ENCODE peak calls at places on chromosomes 5 and 9, in ten cellular contexts. W is transverse colon, T is left lung, D is right cardiac atrium, Y is H7, X is fibroblast of the aortic adventitia, V is uterus, E is kidney, J is AG04449, B is GM12865. G is an unnamed sample.

GRCh38 chr9:75593920-75594319 is 296.6 kb upstream of the PCSK5 start:
- DNase-seq in W (no peak), T (no peak), D (no peak), Y (no peak), X (no peak), V (no peak), E (no peak), J (no peak), B (no peak), G (no peak)

GRCh38 chr5:162068412-162068811 is 839 bp downstream of the GABRG2 start:
- DNase-seq in W (no peak), T (no peak), D (peak), Y (peak), X (no peak), V (no peak), E (peak), J (no peak), B (peak), G (peak)

GRCh38 chr5:143233020-143233419 is 170.5 kb downstream of the NR3C1 start:
- DNase-seq in W (no peak), T (no peak), D (peak), Y (no peak), X (peak), V (no peak), E (no peak), J (no peak), B (no peak), G (peak)

GRCh38 chr9:1005043-1005667 is 28.7 kb downstream of the DMRT3 start:
- DNase-seq in W (no peak), T (no peak), D (no peak), Y (peak), X (peak), V (no peak), E (no peak), J (peak), B (peak), G (peak)

GRCh38 chr5:523658-524441 is 399 bp downstream of the SLC9A3 start:
- DNase-seq in W (no peak), T (peak), D (no peak), Y (peak), X (no peak), V (no peak), E (no peak), J (no peak), B (no peak), G (no peak)

GRCh38 chr9:81855538-81855937 is 72.7 kb upstream of the SPATA31D4 start:
- DNase-seq in W (no peak), T (no peak), D (no peak), Y (no peak), X (peak), V (no peak), E (no peak), J (peak), B (no peak), G (peak)

GRCh38 chr5:109195667-109196066 is 214.1 kb downstream of the PJA2 start:
- DNase-seq in W (no peak), T (no peak), D (no peak), Y (no peak), X (no peak), V (no peak), E (no peak), J (no peak), B (no peak), G (no peak)

GRCh38 chr9:123999668-124000067 is 11.9 kb upstream of the LHX2 start:
- DNase-seq in W (no peak), T (no peak), D (no peak), Y (peak), X (no peak), V (no peak), E (no peak), J (no peak), B (no peak), G (no peak)

GRCh38 chr5:73820321-73820720 is 194.3 kb downstream of the ARHGEF28 start:
- DNase-seq in W (peak), T (no peak), D (no peak), Y (no peak), X (no peak), V (no peak), E (no peak), J (no peak), B (no peak), G (peak)

GRCh38 chr9:128114326-128115186 is 13.0 kb downstream of the PTGES2 start:
- DNase-seq in W (peak), T (peak), D (peak), Y (peak), X (no peak), V (peak), E (peak), J (no peak), B (no peak), G (no peak)

GRCh38 chr5:143055596-143056330 is 285.6 kb downstream of the ARHGAP26 start:
- DNase-seq in W (no peak), T (no peak), D (no peak), Y (no peak), X (no peak), V (no peak), E (no peak), J (no peak), B (peak), G (peak)

GRCh38 chr9:38046669-38047300 is 22.2 kb downstream of the SHB start:
- DNase-seq in W (peak), T (no peak), D (no peak), Y (peak), X (peak), V (no peak), E (peak), J (peak), B (no peak), G (no peak)

GRCh38 chr9:97478301-97478981 is 23.0 kb upstream of the TMOD1 start:
- DNase-seq in W (no peak), T (no peak), D (no peak), Y (no peak), X (no peak), V (no peak), E (no peak), J (no peak), B (no peak), G (no peak)

GRCh38 chr5:81006955-81007636 is 46.9 kb downstream of the RASGRF2 start:
- DNase-seq in W (no peak), T (no peak), D (no peak), Y (no peak), X (no peak), V (no peak), E (no peak), J (no peak), B (no peak), G (no peak)

GRCh38 chr5:33936004-33936380 is 194 bp upstream of the RXFP3 start:
- DNase-seq in W (peak), T (peak), D (peak), Y (peak), X (peak), V (peak), E (peak), J (no peak), B (peak), G (peak)

GRCh38 chr9:137879566-137880150 is 2.1 kb downstream of the CACNA1B start:
- DNase-seq in W (no peak), T (no peak), D (no peak), Y (no peak), X (no peak), V (no peak), E (no peak), J (no peak), B (no peak), G (no peak)

GRCh38 chr5:56987171-56987570 is 35.2 kb upstream of the MIER3 start:
- DNase-seq in W (no peak), T (no peak), D (no peak), Y (no peak), X (no peak), V (no peak), E (no peak), J (no peak), B (no peak), G (no peak)

GRCh38 chr5:61525573-61526142 is 193.6 kb downstream of the ZSWIM6 start:
- DNase-seq in W (no peak), T (no peak), D (no peak), Y (no peak), X (no peak), V (no peak), E (no peak), J (no peak), B (no peak), G (no peak)

GRCh38 chr5:6715758-6716633 is 2.8 kb downstream of the TENT4A start:
- DNase-seq in W (no peak), T (no peak), D (no peak), Y (peak), X (no peak), V (no peak), E (no peak), J (no peak), B (no peak), G (no peak)

GRCh38 chr9:125845271-125845808 is 98.2 kb downstream of the PBX3 start:
- DNase-seq in W (no peak), T (no peak), D (no peak), Y (no peak), X (no peak), V (no peak), E (no peak), J (no peak), B (no peak), G (no peak)

GRCh38 chr5:77360381-77360780 is 131.7 kb downstream of the WDR41 start:
- DNase-seq in W (no peak), T (no peak), D (no peak), Y (no peak), X (no peak), V (peak), E (no peak), J (no peak), B (no peak), G (peak)

GRCh38 chr9:106918825-106919509 is 56.0 kb downstream of the ZNF462 start:
- DNase-seq in W (no peak), T (no peak), D (no peak), Y (no peak), X (no peak), V (no peak), E (no peak), J (no peak), B (no peak), G (no peak)

GRCh38 chr9:131875828-131876485 is 136.1 kb upstream of the RAPGEF1 start:
- DNase-seq in W (no peak), T (no peak), D (no peak), Y (peak), X (peak), V (no peak), E (peak), J (no peak), B (no peak), G (peak)

GRCh38 chr9:93210324-93210973 is 26.5 kb downstream of the WNK2 start:
- DNase-seq in W (no peak), T (peak), D (no peak), Y (no peak), X (no peak), V (no peak), E (no peak), J (no peak), B (no peak), G (no peak)

GRCh38 chr9:92728831-92729734 is 35.5 kb downstream of the BICD2 start:
- DNase-seq in W (peak), T (no peak), D (no peak), Y (peak), X (no peak), V (no peak), E (peak), J (no peak), B (peak), G (peak)

GRCh38 chr5:72815580-72816296 is 723 bp upstream of the TNPO1 start:
- DNase-seq in W (no peak), T (no peak), D (no peak), Y (no peak), X (peak), V (no peak), E (no peak), J (no peak), B (no peak), G (peak)

GRCh38 chr9:127923046-127923445 is 6.2 kb upstream of the ST6GALNAC4 start:
- DNase-seq in W (no peak), T (no peak), D (no peak), Y (peak), X (no peak), V (no peak), E (no peak), J (no peak), B (no peak), G (no peak)

GRCh38 chr5:5587474-5587873 is 165.0 kb downstream of the ICE1 start:
- DNase-seq in W (no peak), T (no peak), D (no peak), Y (no peak), X (no peak), V (no peak), E (no peak), J (no peak), B (no peak), G (no peak)

GRCh38 chr9:16705121-16705604 is 165.3 kb downstream of the BNC2 start:
- DNase-seq in W (peak), T (peak), D (peak), Y (peak), X (peak), V (peak), E (peak), J (peak), B (no peak), G (peak)

GRCh38 chr5:115132465-115132864 is 37.2 kb downstream of the TRIM36 start:
- DNase-seq in W (no peak), T (no peak), D (no peak), Y (no peak), X (no peak), V (no peak), E (no peak), J (no peak), B (no peak), G (no peak)

GRCh38 chr5:37043693-37044092 is 167.1 kb downstream of the NIPBL start:
- DNase-seq in W (no peak), T (no peak), D (no peak), Y (no peak), X (no peak), V (no peak), E (no peak), J (no peak), B (peak), G (no peak)

GRCh38 chr5:42811591-42812392 is at the start of gene SELENOP:
- DNase-seq in W (peak), T (no peak), D (peak), Y (peak), X (peak), V (peak), E (peak), J (no peak), B (no peak), G (peak)

GRCh38 chr5:95957804-95958203 is 3.8 kb downstream of the ELL2 start:
- DNase-seq in W (no peak), T (no peak), D (no peak), Y (no peak), X (no peak), V (no peak), E (no peak), J (no peak), B (peak), G (no peak)
- H3K4me3 ChIP-seq in W (no peak), T (no peak), D (peak), Y (no peak), X (peak), V (no peak), E (peak), J (peak), B (peak), G (no peak)

GRCh38 chr5:111752426-111752965 is 4.5 kb downstream of the NREP start:
- DNase-seq in W (no peak), T (no peak), D (no peak), Y (no peak), X (no peak), V (no peak), E (no peak), J (no peak), B (no peak), G (peak)
- H3K4me3 ChIP-seq in W (no peak), T (no peak), D (no peak), Y (no peak), X (no peak), V (no peak), E (no peak), J (no peak), B (no peak), G (no peak)

DNA sequence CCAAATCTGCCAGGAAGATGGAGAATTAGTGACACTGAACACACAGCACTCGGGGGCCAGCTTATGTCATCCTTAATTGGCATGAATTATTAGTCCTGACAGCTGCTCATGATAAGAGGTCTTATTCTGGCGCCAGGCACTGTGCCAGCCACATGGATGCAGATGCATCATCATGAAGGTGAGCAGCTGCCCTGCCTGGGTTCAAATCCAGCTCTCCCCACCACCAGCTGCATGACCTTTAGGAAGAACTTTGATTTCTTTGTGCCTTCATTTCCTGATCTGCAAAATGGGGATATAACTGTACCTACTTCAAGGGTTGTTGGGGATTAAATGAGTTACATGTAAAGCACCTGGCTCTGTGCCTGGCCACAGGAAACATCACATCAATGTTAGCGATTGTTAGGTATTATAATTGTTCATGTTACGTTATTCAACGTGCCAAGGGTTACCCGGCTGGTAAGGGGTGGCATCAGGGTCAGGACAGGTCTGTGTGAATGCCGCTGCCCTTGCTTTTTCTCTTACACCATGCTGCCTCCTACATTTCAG is 5.7 kb downstream of the ANKS6 start:
- DNase-seq in W (no peak), T (no peak), D (no peak), Y (no peak), X (peak), V (no peak), E (no peak), J (no peak), B (no peak), G (no peak)
- H3K4me3 ChIP-seq in W (no peak), T (no peak), D (no peak), Y (no peak), X (no peak), V (no peak), E (no peak), J (no peak), B (no peak), G (no peak)

DNA sequence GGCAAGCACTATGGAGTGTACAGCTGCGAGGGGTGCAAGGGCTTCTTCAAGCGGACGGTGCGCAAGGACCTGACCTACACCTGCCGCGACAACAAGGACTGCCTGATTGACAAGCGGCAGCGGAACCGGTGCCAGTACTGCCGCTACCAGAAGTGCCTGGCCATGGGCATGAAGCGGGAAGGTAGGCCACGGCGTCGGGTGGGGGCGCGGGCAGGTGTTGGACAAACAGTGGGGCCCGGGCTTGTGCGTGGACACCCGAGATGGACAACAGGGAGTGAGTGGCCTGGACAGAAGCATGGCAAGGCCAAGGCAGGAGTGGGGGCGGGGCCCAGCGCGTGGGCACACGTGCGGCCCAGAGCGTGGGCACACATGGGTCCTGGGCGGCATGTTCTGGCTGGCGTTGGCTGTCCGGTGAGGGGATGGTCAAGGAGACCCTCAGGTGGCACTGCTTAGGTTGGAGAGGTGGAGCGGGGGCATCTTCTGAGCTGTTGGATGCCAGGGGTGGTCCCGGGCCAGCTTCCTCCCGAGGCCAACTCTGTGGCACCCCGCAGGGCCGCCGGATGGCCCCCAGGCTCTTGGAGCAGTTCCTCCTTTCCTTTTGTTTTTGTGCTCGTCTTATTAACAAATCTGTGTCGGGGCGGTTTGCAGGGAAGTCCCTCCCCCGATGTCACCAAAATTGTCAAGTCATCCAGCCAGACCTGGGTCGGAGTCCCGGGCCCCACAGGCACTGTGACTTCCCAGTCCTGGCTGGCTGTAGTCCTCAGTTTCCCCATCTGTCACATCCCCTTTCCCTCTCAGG is 82.9 kb downstream of the RXRA start:
- DNase-seq in W (no peak), T (peak), D (no peak), Y (peak), X (no peak), V (no peak), E (no peak), J (no peak), B (no peak), G (no peak)
- H3K4me3 ChIP-seq in W (no peak), T (no peak), D (no peak), Y (no peak), X (no peak), V (no peak), E (no peak), J (no peak), B (no peak), G (no peak)

DNA sequence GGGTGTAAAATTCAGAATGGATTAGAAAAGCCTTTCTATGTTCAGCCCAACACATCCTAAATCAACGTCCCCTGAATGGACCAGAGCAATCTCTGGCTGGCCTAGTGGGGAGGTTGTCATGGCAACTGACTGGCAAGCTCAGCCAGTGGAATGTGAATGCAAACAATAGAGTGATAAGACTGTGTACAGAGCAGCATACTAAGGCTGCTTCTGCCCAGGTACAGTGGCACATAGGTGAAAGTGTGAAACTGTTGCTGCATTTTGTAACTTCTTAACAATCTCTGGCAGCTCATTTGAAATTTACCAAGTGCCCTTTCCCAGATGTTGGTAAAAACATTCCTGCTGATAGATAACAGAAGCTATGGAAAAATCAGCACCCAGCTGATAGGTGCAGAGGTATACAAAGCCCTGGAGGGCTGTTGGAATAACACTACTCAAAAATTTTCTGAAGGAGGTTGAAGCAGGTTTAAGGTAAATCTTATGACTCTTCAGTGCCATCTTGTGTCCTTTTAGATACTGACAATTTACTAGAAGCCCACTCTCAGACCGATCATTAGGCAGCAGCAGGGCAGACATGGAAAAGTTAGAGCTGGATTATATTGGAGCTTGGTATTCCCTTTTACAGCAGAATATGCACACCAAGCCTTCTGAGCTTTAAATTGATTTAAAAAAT is 267.3 kb downstream of the RAB3C start:
- DNase-seq in W (peak), T (no peak), D (no peak), Y (peak), X (peak), V (no peak), E (no peak), J (no peak), B (peak), G (peak)
- H3K4me3 ChIP-seq in W (no peak), T (no peak), D (no peak), Y (no peak), X (no peak), V (no peak), E (no peak), J (no peak), B (no peak), G (no peak)

DNA sequence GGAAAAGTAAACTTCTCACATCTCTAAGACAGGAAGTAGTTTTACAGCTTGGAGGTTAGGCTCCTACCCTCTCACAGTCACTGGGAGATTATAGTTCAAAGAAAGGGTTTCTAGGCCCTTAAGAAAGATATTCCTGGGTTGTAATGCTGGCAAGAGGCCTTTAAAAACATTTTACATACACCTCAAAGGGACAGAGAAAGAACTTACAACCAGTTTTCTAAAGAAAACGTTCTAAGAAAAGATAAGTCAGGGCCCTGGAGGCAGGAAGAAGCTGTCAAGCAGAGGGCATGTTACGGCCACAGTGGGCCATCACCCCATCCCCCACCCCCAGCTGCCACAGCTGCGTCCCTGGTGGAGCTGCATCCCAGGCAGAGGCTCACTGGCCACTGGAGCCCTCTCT is 78.1 kb upstream of the CDK20 start:
- DNase-seq in W (no peak), T (no peak), D (no peak), Y (no peak), X (no peak), V (no peak), E (no peak), J (no peak), B (no peak), G (no peak)
- H3K4me3 ChIP-seq in W (no peak), T (no peak), D (no peak), Y (no peak), X (no peak), V (no peak), E (no peak), J (no peak), B (no peak), G (no peak)